ENCODE peak calls at places on chromosomes 2 and 18, in four cellular contexts. One of them, this sample, is unnamed.

GRCh38 chr18:32470136-32470712 is 458 bp downstream of the GAREM1 start:
- DNase-seq in left lobe of liver: peak
- DNase-seq in renal cortical epithelial cell: no peak
- DNase-seq in NAMALWA: no peak
- DNase-seq in this sample: no peak

GRCh38 chr2:236932711-236933300 is 152.9 kb upstream of the COPS8 start:
- DNase-seq in renal cortical epithelial cell: no peak
- DNase-seq in NAMALWA: no peak
- DNase-seq in left lobe of liver: no peak
- DNase-seq in this sample: no peak

GRCh38 chr2:118970396-118971135 is 28.6 kb downstream of the MARCO start:
- DNase-seq in left lobe of liver: no peak
- DNase-seq in NAMALWA: no peak
- DNase-seq in renal cortical epithelial cell: no peak
- DNase-seq in this sample: no peak

GRCh38 chr2:66867038-66867380 is 432.1 kb downstream of the MEIS1 start:
- DNase-seq in left lobe of liver: no peak
- DNase-seq in NAMALWA: no peak
- DNase-seq in renal cortical epithelial cell: peak
- DNase-seq in this sample: no peak

GRCh38 chr2:237861-238260 is 26.0 kb downstream of the SH3YL1 start:
- DNase-seq in NAMALWA: no peak
- DNase-seq in renal cortical epithelial cell: no peak
- DNase-seq in left lobe of liver: no peak
- DNase-seq in this sample: no peak

GRCh38 chr2:63055510-63056308 is 5.1 kb downstream of the OTX1 start:
- DNase-seq in left lobe of liver: no peak
- DNase-seq in renal cortical epithelial cell: no peak
- DNase-seq in NAMALWA: peak
- DNase-seq in this sample: no peak

GRCh38 chr2:42736598-42737322 is 27.2 kb downstream of the OXER1 start:
- DNase-seq in left lobe of liver: no peak
- DNase-seq in NAMALWA: no peak
- DNase-seq in renal cortical epithelial cell: no peak
- DNase-seq in this sample: no peak

GRCh38 chr2:230715201-230715600 is 2.6 kb downstream of the CAB39 start:
- DNase-seq in left lobe of liver: no peak
- DNase-seq in renal cortical epithelial cell: no peak
- DNase-seq in NAMALWA: no peak
- DNase-seq in this sample: no peak

GRCh38 chr18:66495844-66496243 is 108.0 kb downstream of the CDH19 start:
- DNase-seq in left lobe of liver: peak
- DNase-seq in NAMALWA: peak
- DNase-seq in renal cortical epithelial cell: peak
- DNase-seq in this sample: no peak

GRCh38 chr18:48308027-48308635 is 101.1 kb downstream of the ZBTB7C start:
- DNase-seq in renal cortical epithelial cell: peak
- DNase-seq in left lobe of liver: no peak
- DNase-seq in NAMALWA: no peak
- DNase-seq in this sample: no peak

GRCh38 chr2:48531141-48531648 is 1.2 kb downstream of the STON1 start:
- DNase-seq in NAMALWA: no peak
- DNase-seq in renal cortical epithelial cell: peak
- DNase-seq in left lobe of liver: no peak
- DNase-seq in this sample: no peak

GRCh38 chr18:36348971-36349417 is 51.5 kb downstream of the FHOD3 start:
- DNase-seq in NAMALWA: no peak
- DNase-seq in left lobe of liver: no peak
- DNase-seq in renal cortical epithelial cell: peak
- DNase-seq in this sample: no peak

GRCh38 chr2:112577756-112578155 is 6.7 kb upstream of the CHCHD5 start:
- DNase-seq in NAMALWA: no peak
- DNase-seq in renal cortical epithelial cell: no peak
- DNase-seq in left lobe of liver: no peak
- DNase-seq in this sample: no peak

GRCh38 chr2:50746526-50746925 is 285.4 kb downstream of the NRXN1 start:
- DNase-seq in NAMALWA: peak
- DNase-seq in renal cortical epithelial cell: no peak
- DNase-seq in left lobe of liver: peak
- DNase-seq in this sample: peak

GRCh38 chr2:24918326-24919099 is 1.5 kb downstream of the ADCY3 start:
- DNase-seq in NAMALWA: no peak
- DNase-seq in renal cortical epithelial cell: no peak
- DNase-seq in left lobe of liver: no peak
- DNase-seq in this sample: no peak

GRCh38 chr2:12326449-12327190 is 390.1 kb upstream of the TRIB2 start:
- DNase-seq in left lobe of liver: no peak
- DNase-seq in NAMALWA: peak
- DNase-seq in renal cortical epithelial cell: no peak
- DNase-seq in this sample: no peak

GRCh38 chr2:39701137-39701536 is 35.4 kb downstream of the TMEM178A start:
- DNase-seq in NAMALWA: no peak
- DNase-seq in renal cortical epithelial cell: no peak
- DNase-seq in left lobe of liver: no peak
- DNase-seq in this sample: no peak

GRCh38 chr2:187586091-187586632 is 31.9 kb upstream of the TFPI start:
- DNase-seq in renal cortical epithelial cell: peak
- DNase-seq in left lobe of liver: no peak
- DNase-seq in NAMALWA: peak
- DNase-seq in this sample: no peak

GRCh38 chr2:218229239-218229638 is 12.2 kb downstream of the ARPC2 start:
- DNase-seq in renal cortical epithelial cell: peak
- DNase-seq in left lobe of liver: no peak
- DNase-seq in NAMALWA: peak
- DNase-seq in this sample: peak

GRCh38 chr2:109487237-109487869 is 126.4 kb downstream of the SEPTIN10 start:
- DNase-seq in left lobe of liver: no peak
- DNase-seq in NAMALWA: no peak
- DNase-seq in renal cortical epithelial cell: no peak
- DNase-seq in this sample: no peak

GRCh38 chr18:66510357-66511027 is 93.4 kb downstream of the CDH19 start:
- DNase-seq in NAMALWA: no peak
- DNase-seq in renal cortical epithelial cell: no peak
- DNase-seq in left lobe of liver: no peak
- DNase-seq in this sample: no peak

GRCh38 chr2:160045703-160046210 is 16.7 kb downstream of the PLA2R1 start:
- DNase-seq in NAMALWA: no peak
- DNase-seq in renal cortical epithelial cell: no peak
- DNase-seq in left lobe of liver: no peak
- DNase-seq in this sample: no peak

GRCh38 chr18:43893001-43893637 is 615.8 kb upstream of the SYT4 start:
- DNase-seq in renal cortical epithelial cell: peak
- DNase-seq in NAMALWA: no peak
- DNase-seq in left lobe of liver: no peak
- DNase-seq in this sample: no peak